ENCODE peak calls at places on chromosomes 13 and 19, in ten cellular contexts. F is stimulated activated CD4-positive, alpha-beta T cell treated with anti-CD3 and anti-CD28 coated beads, Interleukin-15, amount 100 ng/mL, for 1 hour; X is upper lobe of right lung; V is heart right ventricle; C is MCF 10A; H is fibroblast of the aortic adventitia; J is effector memory CD4-positive, alpha-beta T cell; T is effector CD4-positive, alpha-beta T cell; U is RPMI8226; K is NCI-H1417. A is an unnamed sample.

GRCh38 chr13:78047151-78047550 is 128.5 kb upstream of the EDNRB start:
- DNase-seq in F (no peak), X (no peak), V (no peak), C (no peak), H (no peak), J (no peak), T (no peak), U (no peak), K (no peak), A (no peak)

GRCh38 chr19:47109541-47110375 is 3.8 kb downstream of the ZC3H4 start:
- DNase-seq in F (no peak), X (no peak), V (no peak), C (peak), H (peak), J (no peak), T (peak), U (no peak), K (peak), A (no peak)

GRCh38 chr13:36685912-36686311 is 12.1 kb downstream of the SERTM1 start:
- DNase-seq in F (no peak), X (no peak), V (no peak), C (peak), H (peak), J (no peak), T (no peak), U (no peak), K (no peak), A (no peak)

GRCh38 chr13:44713793-44714469 is 137.8 kb upstream of the TSC22D1 start:
- DNase-seq in F (no peak), X (no peak), V (no peak), C (peak), H (peak), J (no peak), T (no peak), U (no peak), K (no peak), A (peak)

GRCh38 chr13:110397445-110397844 is 90.4 kb downstream of the COL4A2 start:
- DNase-seq in F (no peak), X (no peak), V (no peak), C (peak), H (peak), J (no peak), T (no peak), U (no peak), K (no peak), A (no peak)

GRCh38 chr19:51181913-51182419 is 39.9 kb downstream of the SIGLEC7 start:
- DNase-seq in F (no peak), X (no peak), V (no peak), C (no peak), H (no peak), J (no peak), T (no peak), U (no peak), K (no peak), A (no peak)

GRCh38 chr13:33524086-33524485 is 238.5 kb upstream of the STARD13 start:
- DNase-seq in F (no peak), X (no peak), V (no peak), C (peak), H (peak), J (no peak), T (no peak), U (no peak), K (no peak), A (peak)

GRCh38 chr13:99382428-99383133 is 75.4 kb upstream of the GPR183 start:
- DNase-seq in F (no peak), X (no peak), V (no peak), C (no peak), H (no peak), J (no peak), T (no peak), U (no peak), K (no peak), A (no peak)

GRCh38 chr13:59398127-59398526 is 765.6 kb downstream of the DIAPH3 start:
- DNase-seq in F (no peak), X (no peak), V (peak), C (no peak), H (peak), J (no peak), T (no peak), U (no peak), K (no peak), A (no peak)

GRCh38 chr13:43272866-43273265 is 249.5 kb downstream of the DNAJC15 start:
- DNase-seq in F (no peak), X (no peak), V (no peak), C (no peak), H (no peak), J (no peak), T (no peak), U (no peak), K (peak), A (no peak)

GRCh38 chr13:108326318-108326717 is 56.8 kb downstream of the TNFSF13B start:
- DNase-seq in F (no peak), X (no peak), V (no peak), C (no peak), H (no peak), J (peak), T (no peak), U (no peak), K (no peak), A (no peak)

GRCh38 chr19:46608581-46609345 is 7.6 kb downstream of the CALM3 start:
- DNase-seq in F (no peak), X (peak), V (no peak), C (no peak), H (no peak), J (no peak), T (no peak), U (no peak), K (no peak), A (no peak)

GRCh38 chr13:35978607-35979316 is 152.4 kb downstream of the DCLK1 start:
- DNase-seq in F (no peak), X (no peak), V (no peak), C (peak), H (peak), J (no peak), T (no peak), U (peak), K (peak), A (no peak)

GRCh38 chr19:2142173-2142829 is 9.1 kb downstream of the AP3D1 start:
- DNase-seq in F (no peak), X (no peak), V (no peak), C (no peak), H (no peak), J (no peak), T (no peak), U (no peak), K (no peak), A (no peak)

GRCh38 chr13:104286566-104287290 is 1220.5 kb upstream of the SLC10A2 start:
- DNase-seq in F (no peak), X (no peak), V (no peak), C (no peak), H (no peak), J (no peak), T (no peak), U (peak), K (peak), A (no peak)

GRCh38 chr13:105709181-105709580 is 826.3 kb downstream of the EFNB2 start:
- DNase-seq in F (no peak), X (no peak), V (no peak), C (no peak), H (no peak), J (no peak), T (no peak), U (no peak), K (no peak), A (no peak)

GRCh38 chr13:39052944-39053343 is 14.7 kb downstream of the NHLRC3 start:
- DNase-seq in F (no peak), X (no peak), V (no peak), C (no peak), H (no peak), J (no peak), T (no peak), U (no peak), K (no peak), A (no peak)

GRCh38 chr13:28819748-28820098 is 416 bp upstream of the MTUS2 start:
- DNase-seq in F (no peak), X (peak), V (peak), C (no peak), H (peak), J (no peak), T (no peak), U (peak), K (peak), A (no peak)